ENCODE peak calls at places on chromosomes 16 and 17, in nine cellular contexts. F, G, Y, M, H, O, E, L and I are unnamed samples.

GRCh38 chr17:50152736-50153135 is 2.3 kb upstream of the PPP1R9B start:
- DNase-seq in F (no peak), G (no peak), Y (no peak), M (no peak), H (no peak), O (no peak), E (no peak), L (no peak), I (no peak)

GRCh38 chr16:30761427-30761927 is 385 bp downstream of the CFAP119 start:
- DNase-seq in F (peak; percentile 57), G (peak; percentile 58), Y (no peak), M (peak; percentile 70), H (no peak), O (peak; percentile 14), E (no peak), L (peak; percentile 50), I (peak; percentile 16)

GRCh38 chr16:9033125-9033830 is 58.2 kb upstream of the HAPSTR1 start:
- DNase-seq in F (peak; percentile 80), G (no peak), Y (peak; percentile 73), M (no peak), H (peak; percentile 9), O (no peak), E (peak; percentile 78), L (peak; percentile 65), I (peak; percentile 57)

GRCh38 chr17:57810740-57811632 is 38.9 kb downstream of the MRPS23 start:
- DNase-seq in F (peak; percentile 66), G (no peak), Y (peak; percentile 63), M (no peak), H (no peak), O (no peak), E (peak; percentile 52), L (peak; percentile 60), I (no peak)

GRCh38 chr16:28263305-28263704 is 29.0 kb upstream of the SBK1 start:
- DNase-seq in F (no peak), G (no peak), Y (no peak), M (no peak), H (no peak), O (no peak), E (no peak), L (no peak), I (no peak)

GRCh38 chr16:88941051-88941932 is 35.7 kb downstream of the CBFA2T3 start:
- DNase-seq in F (no peak), G (peak; percentile 61), Y (no peak), M (no peak), H (no peak), O (no peak), E (no peak), L (no peak), I (no peak)

GRCh38 chr16:66588981-66589713 is 9.9 kb downstream of the CMTM2 start:
- DNase-seq in F (peak; percentile 49), G (peak; percentile 63), Y (peak; percentile 56), M (peak; percentile 82), H (no peak), O (no peak), E (peak; percentile 38), L (peak; percentile 32), I (peak; percentile 38)

GRCh38 chr17:42518046-42518754 is 17.8 kb upstream of the NAGLU start:
- DNase-seq in F (peak; percentile 98), G (no peak), Y (no peak), M (peak; percentile 76), H (peak; percentile 41), O (no peak), E (peak; percentile 99), L (peak; percentile 98), I (peak; percentile 97)